ENCODE peak calls at places on chromosome 1, in ten cellular contexts. W, H, V, L, K, Y, Q, R, S and I are unnamed samples.

GRCh38 chr1:34885405-34886247 is 26.1 kb upstream of the SMIM12 start:
- DNase-seq in W (no peak), H (no peak), V (peak; percentile 59), L (no peak), K (peak; percentile 87), Y (peak; percentile 28), Q (peak; percentile 34), R (peak; percentile 44), S (peak; percentile 7), I (peak; percentile 54)

GRCh38 chr1:212315907-212316306 is 30.7 kb downstream of the PPP2R5A start:
- DNase-seq in W (no peak), H (peak; percentile 50), V (no peak), L (peak; percentile 7), K (no peak), Y (peak; percentile 46), Q (no peak), R (no peak), S (no peak), I (peak; percentile 36)

GRCh38 chr1:177385760-177386698 is 215.3 kb downstream of the BRINP2 start:
- DNase-seq in W (no peak), H (peak; percentile 44), V (no peak), L (no peak), K (no peak), Y (no peak), Q (no peak), R (no peak), S (no peak), I (no peak)

GRCh38 chr1:115729765-115730164 is 38.7 kb downstream of the CASQ2 start:
- DNase-seq in W (no peak), H (no peak), V (no peak), L (no peak), K (no peak), Y (no peak), Q (no peak), R (no peak), S (no peak), I (no peak)

GRCh38 chr1:16091296-16091695 is 17.8 kb upstream of the FAM131C start:
- DNase-seq in W (no peak), H (peak; percentile 5), V (no peak), L (no peak), K (no peak), Y (no peak), Q (no peak), R (no peak), S (no peak), I (no peak)

GRCh38 chr1:15251807-15252546 is 5.0 kb downstream of the FHAD1 start:
- DNase-seq in W (no peak), H (peak; percentile 13), V (no peak), L (no peak), K (no peak), Y (no peak), Q (no peak), R (no peak), S (no peak), I (peak; percentile 44)

GRCh38 chr1:4696753-4697152 is 42.3 kb downstream of the AJAP1 start:
- DNase-seq in W (no peak), H (no peak), V (no peak), L (no peak), K (no peak), Y (no peak), Q (no peak), R (no peak), S (no peak), I (no peak)

GRCh38 chr1:20366766-20367602 is 76.3 kb downstream of the VWA5B1 start:
- DNase-seq in W (no peak), H (peak; percentile 85), V (no peak), L (peak; percentile 25), K (peak; percentile 79), Y (peak; percentile 40), Q (no peak), R (no peak), S (no peak), I (peak; percentile 77)

GRCh38 chr1:31799895-31800676 is 15.7 kb downstream of the SPOCD1 start:
- DNase-seq in W (no peak), H (no peak), V (no peak), L (no peak), K (peak; percentile 4), Y (no peak), Q (no peak), R (no peak), S (no peak), I (no peak)